ENCODE peak calls at places on chromosomes 2 and 18, in seven cellular contexts. I is adrenal gland, M is pancreas, V is fibroblast of lung, K is body of pancreas, F is Peyer's patch, B is left ventricle myocardium inferior. W is an unnamed sample. For H3K36me3, the result is how much of the 10 kb centered on the place peaks cover.

GRCh38 chr2:233448565-233448964 is 94.3 kb downstream of the DGKD start:
- DNase-seq in I (no peak), M (no peak), V (peak), K (no peak), F (no peak), B (no peak), W (no peak)

GRCh38 chr18:41753826-41754225 is 201.2 kb upstream of the PIK3C3 start:
- DNase-seq in I (no peak), M (no peak), V (no peak), K (no peak), F (no peak), B (no peak), W (no peak)

GRCh38 chr2:100875516-100876230 is 55.7 kb downstream of the NPAS2 start:
- DNase-seq in I (no peak), M (peak), V (no peak), K (peak), F (no peak), B (no peak), W (peak)

GRCh38 chr2:60555794-60556161 is 2.3 kb upstream of the BCL11A start:
- DNase-seq in I (no peak), M (no peak), V (no peak), K (no peak), F (no peak), B (no peak), W (no peak)

GRCh38 chr2:12321886-12322285 is 394.9 kb upstream of the TRIB2 start:
- DNase-seq in I (no peak), M (no peak), V (peak), K (no peak), F (no peak), B (no peak), W (no peak)

GRCh38 chr2:196703660-196704209 is 64.2 kb downstream of the CCDC150 start:
- DNase-seq in I (no peak), M (no peak), V (peak), K (no peak), F (no peak), B (no peak), W (no peak)

GRCh38 chr18:26480897-26481795 is 67.2 kb downstream of the KCTD1 start:
- DNase-seq in I (peak), M (no peak), V (peak), K (no peak), F (no peak), B (no peak), W (no peak)

GRCh38 chr2:241019441-241020139 is 21.2 kb downstream of the SNED1 start:
- DNase-seq in I (no peak), M (peak), V (no peak), K (no peak), F (no peak), B (no peak), W (peak)

GRCh38 chr2:7289697-7290096 is 372.5 kb downstream of the RNF144A start:
- DNase-seq in I (no peak), M (no peak), V (no peak), K (no peak), F (no peak), B (no peak), W (no peak)

DNA sequence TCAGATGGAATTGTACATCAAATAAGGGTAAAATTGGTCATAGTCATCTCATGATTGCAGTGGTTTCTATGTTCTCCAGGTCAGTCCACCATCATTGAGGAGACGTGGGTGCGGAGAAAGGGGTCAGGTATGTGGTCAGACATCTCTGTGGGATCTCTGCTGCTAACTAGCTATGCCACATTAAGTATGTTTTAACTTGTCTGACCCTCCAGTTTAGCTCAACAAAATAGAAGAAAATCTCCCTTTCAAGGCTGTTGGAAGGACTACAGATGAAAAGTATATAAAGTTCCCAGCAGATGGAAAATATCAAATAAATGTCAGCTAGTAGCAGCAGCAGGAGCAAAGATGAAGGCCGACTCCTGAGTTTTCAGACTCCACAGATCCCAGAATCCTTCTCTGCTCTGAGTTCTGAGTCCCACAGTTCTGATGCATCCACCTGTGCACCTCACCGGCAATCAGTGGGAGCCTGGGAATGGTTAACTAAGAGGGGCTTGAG is 106.6 kb upstream of the CYP1B1 start:
- DNase-seq in I (no peak), M (no peak), V (no peak), K (no peak), F (no peak), B (no peak), W (no peak)
- TF ChIP-seq CTCF in I (no peak), M (no peak), V (no peak), K (no peak), F (no peak), B (no peak), W (no peak)

DNA sequence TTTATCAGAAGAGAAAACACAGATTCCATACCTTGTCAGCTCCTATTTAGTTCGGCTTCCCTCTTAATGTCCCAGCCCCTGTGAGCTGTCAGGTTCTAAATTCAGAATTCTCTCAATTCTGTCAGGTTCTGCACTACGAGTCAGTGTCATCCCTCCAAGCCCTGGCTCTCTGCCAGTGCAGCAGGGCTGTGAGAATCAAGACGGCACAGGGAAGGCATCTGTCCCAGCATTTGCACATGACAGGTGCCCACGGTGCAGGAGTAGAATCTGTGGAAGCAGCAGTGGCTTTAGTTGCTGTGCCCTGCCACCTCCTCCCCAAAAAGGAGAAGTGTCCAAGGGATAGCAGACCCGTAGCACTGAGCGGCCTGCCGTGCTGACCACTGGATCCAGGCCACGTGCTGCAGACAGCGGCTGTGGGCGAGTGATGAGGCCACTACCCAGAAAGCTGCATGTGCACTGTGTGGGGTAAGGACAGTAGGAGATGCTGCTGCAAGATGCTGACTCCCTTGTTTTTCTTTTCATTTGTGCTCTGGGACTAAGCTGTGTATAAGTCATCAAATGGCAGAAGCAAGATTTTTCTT is 12.8 kb downstream of the RBFA start:
- DNase-seq in I (no peak), M (no peak), V (no peak), K (no peak), F (no peak), B (no peak), W (no peak)
- H3K36me3 ChIP-seq in I (under half), M (under half), V (under half), K (under half), F (under half), B (half or more), W (half or more)

GRCh38 chr2:39839261-39839848 is 60.3 kb upstream of the THUMPD2 start:
- DNase-seq in I (no peak), M (no peak), V (no peak), K (no peak), F (no peak), B (no peak), W (no peak)
- H3K4me3 ChIP-seq in I (no peak), M (no peak), V (no peak), K (no peak), F (no peak), B (no peak), W (no peak)

GRCh38 chr2:33093293-33093692 is 146.5 kb downstream of the LTBP1 start:
- DNase-seq in I (no peak), M (no peak), V (no peak), K (no peak), F (no peak), B (no peak), W (no peak)
- TF ChIP-seq CTCF in I (no peak), M (no peak), V (no peak), K (no peak), F (no peak), B (no peak), W (no peak)

GRCh38 chr2:65072181-65072970 is 16.2 kb downstream of the CEP68 start:
- DNase-seq in I (no peak), M (no peak), V (no peak), K (no peak), F (no peak), B (no peak), W (no peak)
- H3K36me3 ChIP-seq in I (under half), M (under half), V (under half), K (under half), F (under half), B (half or more), W (half or more)

DNA sequence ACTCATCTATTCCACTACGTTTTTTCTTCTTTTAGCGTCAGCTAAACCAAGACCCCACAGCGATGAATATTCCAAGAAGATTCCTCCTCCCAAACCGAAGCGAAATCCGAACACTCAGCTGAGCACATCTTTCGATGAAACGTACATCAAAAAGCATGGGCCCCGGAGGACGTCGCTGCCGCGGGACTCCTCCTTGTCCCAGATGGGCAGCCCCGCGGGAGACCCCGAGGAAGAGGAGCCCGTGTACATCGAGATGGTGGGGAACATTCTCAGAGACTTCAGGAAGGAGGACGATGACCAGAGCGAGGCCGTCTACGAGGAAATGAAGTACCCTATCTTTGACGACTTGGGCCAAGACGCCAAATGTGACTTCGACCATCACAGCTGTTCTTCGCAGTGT is 182.4 kb downstream of the NYAP2 start:
- DNase-seq in I (no peak), M (no peak), V (no peak), K (no peak), F (no peak), B (no peak), W (no peak)
- H3K4me3 ChIP-seq in I (no peak), M (no peak), V (no peak), K (no peak), F (no peak), B (no peak), W (no peak)

DNA sequence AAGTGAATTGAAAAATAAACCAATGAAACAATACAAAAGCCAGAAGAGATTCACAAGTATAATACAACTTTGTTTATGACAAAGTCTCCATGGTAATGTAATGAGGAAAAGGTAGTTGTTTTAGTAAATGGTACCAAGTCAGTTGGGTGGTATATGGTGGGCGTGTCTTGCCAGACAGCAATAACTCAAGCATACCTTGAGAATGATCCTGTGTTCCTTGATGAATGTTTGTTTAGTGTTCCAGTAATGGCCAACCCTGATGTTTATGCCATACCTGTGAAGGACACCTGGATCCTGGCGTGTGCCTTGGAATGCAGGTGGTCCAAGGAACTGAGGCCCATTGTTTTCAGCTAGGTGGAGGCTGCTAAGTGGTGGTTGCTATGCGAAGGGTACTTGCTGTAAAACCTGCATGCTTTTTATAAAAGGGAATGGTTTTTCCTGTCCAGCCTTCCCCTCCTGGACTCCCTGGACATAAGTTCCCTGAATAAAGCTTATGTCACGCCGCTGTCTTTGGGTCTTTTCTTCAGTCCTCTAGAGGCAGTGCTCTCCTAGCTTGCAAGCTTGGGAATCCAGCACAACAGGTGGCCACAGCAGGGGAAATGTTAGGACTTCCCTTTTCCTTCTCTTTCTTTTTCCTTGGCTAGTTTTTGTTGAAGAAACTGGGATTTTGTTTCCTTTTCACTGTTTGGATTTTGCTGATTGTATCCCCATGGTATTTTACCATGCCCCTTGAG is 54.7 kb downstream of the MTA3 start:
- DNase-seq in I (no peak), M (no peak), V (no peak), K (no peak), F (no peak), B (no peak), W (no peak)
- TF ChIP-seq CTCF in I (no peak), M (no peak), V (no peak), K (no peak), F (no peak), B (no peak), W (no peak)

W was measured in stomach.